ENCODE peak calls at places on chromosomes 3 and 15, in four cellular contexts. One of them, this sample, is unnamed.

GRCh38 chr3:146339262-146339808 is 88.4 kb upstream of the PLSCR4 start:
- DNase-seq in T follicular helper cell: no peak
- DNase-seq in GDM1: no peak
- DNase-seq in ELR: no peak
- DNase-seq in this sample: no peak

GRCh38 chr15:31276596-31277298 is 49.9 kb upstream of the KLF13 start:
- DNase-seq in T follicular helper cell: no peak
- DNase-seq in GDM1: no peak
- DNase-seq in ELR: no peak
- DNase-seq in this sample: no peak

GRCh38 chr15:80059786-80060489 is 462 bp downstream of the ZFAND6 start:
- DNase-seq in T follicular helper cell: peak
- DNase-seq in GDM1: peak
- DNase-seq in ELR: peak
- DNase-seq in this sample: peak

GRCh38 chr3:66593978-66594377 is 93.2 kb upstream of the LRIG1 start:
- DNase-seq in T follicular helper cell: no peak
- DNase-seq in GDM1: no peak
- DNase-seq in ELR: peak
- DNase-seq in this sample: peak

GRCh38 chr15:66720206-66721010 is 18.4 kb downstream of the SMAD6 start:
- DNase-seq in T follicular helper cell: no peak
- DNase-seq in GDM1: no peak
- DNase-seq in ELR: peak
- DNase-seq in this sample: peak

GRCh38 chr3:1513662-1514061 is 420.8 kb downstream of the CNTN6 start:
- DNase-seq in T follicular helper cell: no peak
- DNase-seq in GDM1: no peak
- DNase-seq in ELR: no peak
- DNase-seq in this sample: no peak

GRCh38 chr15:74423443-74424257 is 10.1 kb downstream of the SEMA7A start:
- DNase-seq in T follicular helper cell: no peak
- DNase-seq in GDM1: no peak
- DNase-seq in ELR: peak
- DNase-seq in this sample: peak

GRCh38 chr3:182226995-182227394 is 515.3 kb downstream of the SOX2 start:
- DNase-seq in T follicular helper cell: no peak
- DNase-seq in GDM1: no peak
- DNase-seq in ELR: no peak
- DNase-seq in this sample: no peak

GRCh38 chr3:160831411-160831810 is 75.4 kb downstream of the PPM1L start:
- DNase-seq in T follicular helper cell: no peak
- DNase-seq in GDM1: no peak
- DNase-seq in ELR: no peak
- DNase-seq in this sample: no peak

GRCh38 chr15:39227001-39227400 is 353.9 kb upstream of the THBS1 start:
- DNase-seq in T follicular helper cell: no peak
- DNase-seq in GDM1: no peak
- DNase-seq in ELR: no peak
- DNase-seq in this sample: no peak

GRCh38 chr15:83846847-83847246 is 192.9 kb downstream of the ADAMTSL3 start:
- DNase-seq in T follicular helper cell: no peak
- DNase-seq in GDM1: no peak
- DNase-seq in ELR: peak
- DNase-seq in this sample: no peak

GRCh38 chr15:99100245-99101173 is 4.4 kb upstream of the SYNM start:
- DNase-seq in T follicular helper cell: peak
- DNase-seq in GDM1: peak
- DNase-seq in ELR: peak
- DNase-seq in this sample: peak

GRCh38 chr15:68073576-68074288 is 19.6 kb downstream of the PIAS1 start:
- DNase-seq in T follicular helper cell: no peak
- DNase-seq in GDM1: no peak
- DNase-seq in ELR: no peak
- DNase-seq in this sample: no peak

GRCh38 chr3:195559723-195560409 is 16.7 kb upstream of the PPP1R2 start:
- DNase-seq in T follicular helper cell: no peak
- DNase-seq in GDM1: no peak
- DNase-seq in ELR: no peak
- DNase-seq in this sample: peak

This sample was measured in A172.